ENCODE peak calls at places on chromosomes 2 and 18, in nine cellular contexts. R is Calu3; B is stimulated activated CD4-positive, alpha-beta T cell treated with anti-CD3 and anti-CD28 coated beads, Interleukin-15, amount 100 ng/mL, for 24 hours; G is activated naive CD4-positive, alpha-beta T cell treated with anti-CD3 and anti-CD28 coated beads for 36 hours; H is choroid plexus epithelial cell; M is stimulated activated CD8-positive, alpha-beta memory T cell treated with anti-CD3 and anti-CD28 coated beads, Interleukin-4, amount 100 ng/mL, for 48 hours; U is NCI-H2107; I is epithelial cell of esophagus; T is fibroblast of the aortic adventitia. Z is an unnamed sample.
A peak's percentile ranks its signal among the peaks of the same experiment; 100 is the strongest.

GRCh38 chr2:46332686-46333281 is 35.6 kb downstream of the EPAS1 start:
- DNase-seq in B (no peak), H (no peak), G (no peak), U (no peak), M (no peak), I (peak; percentile 99), T (no peak), R (no peak), Z (no peak)

GRCh38 chr2:71933467-71934319 is 214.0 kb downstream of the CYP26B1 start:
- DNase-seq in M (peak; percentile 18), R (peak; percentile 43), H (peak; percentile 63), I (peak; percentile 60), U (no peak), G (peak; percentile 16), B (no peak), T (peak; percentile 66), Z (peak; percentile 34)

GRCh38 chr2:218032336-218033171 is 29.8 kb upstream of the TNS1 start:
- DNase-seq in R (peak; percentile 57), U (no peak), M (peak; percentile 22), H (no peak), G (no peak), B (no peak), I (no peak), T (no peak), Z (no peak)

GRCh38 chr2:72669121-72669520 is 156.7 kb downstream of the EXOC6B start:
- DNase-seq in I (peak; percentile 72), T (peak; percentile 92), U (no peak), H (peak; percentile 86), R (no peak), M (no peak), B (no peak), G (no peak), Z (no peak)

GRCh38 chr2:64987001-64987962 is 1.9 kb upstream of the SLC1A4 start:
- DNase-seq in M (no peak), U (no peak), R (no peak), G (peak; percentile 38), H (peak; percentile 50), B (peak; percentile 13), I (peak; percentile 73), T (peak; percentile 45), Z (no peak)

GRCh38 chr2:25000503-25001328 is 29.0 kb upstream of the DNAJC27 start:
- DNase-seq in G (no peak), R (no peak), U (no peak), I (peak; percentile 40), M (no peak), H (peak; percentile 9), B (no peak), T (peak; percentile 23), Z (no peak)

GRCh38 chr18:59140287-59140885 is 702 bp downstream of the SEC11C start:
- DNase-seq in B (no peak), G (peak; percentile 41), H (peak; percentile 47), U (no peak), M (no peak), R (peak; percentile 24), T (peak; percentile 46), I (peak; percentile 61), Z (peak; percentile 55)

GRCh38 chr2:127641133-127641532 is 4.8 kb upstream of the GPR17 start:
- DNase-seq in M (no peak), B (peak; percentile 31), I (no peak), H (no peak), G (peak; percentile 41), U (no peak), T (no peak), R (no peak), Z (no peak)

GRCh38 chr2:157837851-157838441 is 38.2 kb downstream of the ACVR1 start:
- DNase-seq in G (no peak), H (peak; percentile 62), M (no peak), R (no peak), B (no peak), I (no peak), U (no peak), T (peak; percentile 57), Z (no peak)

GRCh38 chr18:68083776-68084175 is 567.3 kb upstream of the DSEL start:
- DNase-seq in I (no peak), B (no peak), H (peak; percentile 48), T (peak; percentile 64), R (no peak), U (no peak), M (no peak), G (no peak), Z (no peak)